ENCODE peak calls at places on chromosomes 4 and X, in seven cellular contexts. T is Panc1, V is psoas muscle, Y is mammary epithelial cell, E is thoracic aorta, Q is mucosa of descending colon, N is fibroblast of lung. D is an unnamed sample.
A peak's percentile ranks its signal among the peaks of the same experiment; 100 is the strongest.

GRCh38 chr4:183429489-183429888 is 14.9 kb upstream of the CDKN2AIP start:
- DNase-seq in T (no peak), V (no peak), Y (no peak), E (no peak), Q (no peak), N (no peak), D (no peak)

GRCh38 chr4:41957634-41958033 is 22.4 kb downstream of the TMEM33 start:
- DNase-seq in T (no peak), V (no peak), Y (no peak), E (no peak), Q (no peak), N (peak; percentile 17), D (no peak)

GRCh38 chr4:37981844-37982720 is 21.9 kb downstream of the PTTG2 start:
- DNase-seq in T (no peak), V (no peak), Y (no peak), E (no peak), Q (no peak), N (no peak), D (no peak)

GRCh38 chr4:189843392-189844009 is 97.2 kb upstream of the FRG1 start:
- DNase-seq in T (no peak), V (no peak), Y (no peak), E (no peak), Q (no peak), N (no peak), D (no peak)

GRCh38 chr4:5635826-5636196 is 72.5 kb downstream of the EVC2 start:
- DNase-seq in T (no peak), V (no peak), Y (peak; percentile 87), E (no peak), Q (no peak), N (peak; percentile 66), D (no peak)

GRCh38 chrX:51395807-51396728 is 63.4 kb downstream of the NUDT10 start:
- DNase-seq in T (no peak), V (no peak), Y (no peak), E (no peak), Q (peak; percentile 46), N (peak; percentile 21), D (no peak)

GRCh38 chr4:102500371-102501175 is 586 bp upstream of the NFKB1 start:
- DNase-seq in T (no peak), V (peak; percentile 55), Y (peak; percentile 58), E (no peak), Q (peak; percentile 79), N (peak; percentile 58), D (no peak)

GRCh38 chrX:112941209-112941788 is 100.7 kb upstream of the AMOT start:
- DNase-seq in T (peak; percentile 2), V (no peak), Y (no peak), E (no peak), Q (no peak), N (peak; percentile 0), D (no peak)

GRCh38 chr4:151676301-151676700 is 84.5 kb downstream of the GATB start:
- DNase-seq in T (no peak), V (peak; percentile 37), Y (peak; percentile 88), E (no peak), Q (no peak), N (peak; percentile 65), D (peak; percentile 71)

GRCh38 chr4:168908093-168908492 is 102.0 kb downstream of the CBR4 start:
- DNase-seq in T (no peak), V (no peak), Y (no peak), E (no peak), Q (no peak), N (peak; percentile 53), D (peak; percentile 25)

GRCh38 chr4:159698336-159698735 is 595.5 kb downstream of the RAPGEF2 start:
- DNase-seq in T (no peak), V (no peak), Y (no peak), E (no peak), Q (no peak), N (no peak), D (no peak)

GRCh38 chr4:48109413-48110263 is 24.4 kb downstream of the TXK start:
- DNase-seq in T (peak; percentile 35), V (no peak), Y (peak; percentile 54), E (no peak), Q (no peak), N (peak; percentile 56), D (peak; percentile 34)

GRCh38 chrX:102651968-102652744 is 873 bp downstream of the GPRASP1 start:
- DNase-seq in T (no peak), V (no peak), Y (no peak), E (no peak), Q (no peak), N (peak; percentile 50), D (no peak)

GRCh38 chrX:72081605-72082320 is 50.0 kb downstream of the RTL5 start:
- DNase-seq in T (no peak), V (no peak), Y (no peak), E (no peak), Q (no peak), N (no peak), D (no peak)

GRCh38 chr4:15656038-15656470 is 897 bp upstream of the FBXL5 start:
- DNase-seq in T (no peak), V (no peak), Y (no peak), E (no peak), Q (no peak), N (no peak), D (no peak)

GRCh38 chr4:25223770-25224375 is 10.0 kb upstream of the PI4K2B start:
- DNase-seq in T (no peak), V (no peak), Y (peak; percentile 40), E (no peak), Q (no peak), N (peak; percentile 52), D (no peak)

GRCh38 chr4:121946644-121947043 is 5.2 kb downstream of the TRPC3 start:
- DNase-seq in T (no peak), V (no peak), Y (no peak), E (no peak), Q (no peak), N (no peak), D (no peak)

GRCh38 chrX:4110964-4111363 is 397.5 kb upstream of the PRKX start:
- DNase-seq in T (no peak), V (no peak), Y (no peak), E (no peak), Q (no peak), N (no peak), D (no peak)

GRCh38 chrX:25206761-25207160 is 191.0 kb upstream of the ARX start:
- DNase-seq in T (no peak), V (no peak), Y (peak; percentile 79), E (no peak), Q (no peak), N (no peak), D (peak; percentile 55)

GRCh38 chr4:153432971-153433752 is 33.0 kb upstream of the TMEM131L start:
- DNase-seq in T (peak; percentile 50), V (peak; percentile 40), Y (peak; percentile 94), E (peak; percentile 19), Q (no peak), N (peak; percentile 77), D (no peak)

GRCh38 chr4:153434190-153434589 is 32.0 kb upstream of the TMEM131L start:
- DNase-seq in T (no peak), V (no peak), Y (no peak), E (no peak), Q (no peak), N (no peak), D (no peak)

GRCh38 chr4:153438916-153439756 is 27.0 kb upstream of the TMEM131L start:
- DNase-seq in T (no peak), V (no peak), Y (no peak), E (no peak), Q (no peak), N (no peak), D (no peak)

GRCh38 chr4:153428816-153429592 is 37.2 kb upstream of the TMEM131L start:
- DNase-seq in T (no peak), V (no peak), Y (no peak), E (no peak), Q (no peak), N (no peak), D (no peak)

GRCh38 chr4:153433753-153434105 is 32.4 kb upstream of the TMEM131L start:
- DNase-seq in T (no peak), V (no peak), Y (no peak), E (no peak), Q (no peak), N (no peak), D (no peak)
- H3K4me3 ChIP-seq in T (no peak overlapping the region), V (no peak overlapping the region), Y (no peak overlapping the region), E (peak overlapping the region; percentile 63), Q (no peak overlapping the region), N (no peak overlapping the region), D (no peak overlapping the region)

GRCh38 chr4:140630246-140630645 is 61.5 kb upstream of the UCP1 start:
- DNase-seq in T (no peak), V (no peak), Y (no peak), E (no peak), Q (no peak), N (no peak), D (no peak)

GRCh38 chr4:140622333-140622958 is 53.7 kb upstream of the UCP1 start:
- DNase-seq in T (no peak), V (no peak), Y (no peak), E (no peak), Q (no peak), N (no peak), D (no peak)

GRCh38 chr4:140628016-140628415 is 59.3 kb upstream of the UCP1 start:
- DNase-seq in T (no peak), V (no peak), Y (peak; percentile 31), E (no peak), Q (no peak), N (no peak), D (no peak)

GRCh38 chr4:140621161-140621560 is 52.4 kb upstream of the UCP1 start:
- DNase-seq in T (no peak), V (no peak), Y (no peak), E (no peak), Q (no peak), N (no peak), D (no peak)

GRCh38 chr4:140626982-140627381 is 58.2 kb upstream of the UCP1 start:
- DNase-seq in T (no peak), V (no peak), Y (no peak), E (no peak), Q (no peak), N (peak; percentile 17), D (no peak)
- H3K36me3 ChIP-seq in T (no peaks in the 10 kb centered on the region), V (no peaks in the 10 kb centered on the region), Y (peaks cover 5% of the 10 kb centered on the region), E (peaks cover 23% of the 10 kb centered on the region), Q (no peaks in the 10 kb centered on the region), N (peaks cover 6% of the 10 kb centered on the region), D (peaks cover 2% of the 10 kb centered on the region)

DNA sequence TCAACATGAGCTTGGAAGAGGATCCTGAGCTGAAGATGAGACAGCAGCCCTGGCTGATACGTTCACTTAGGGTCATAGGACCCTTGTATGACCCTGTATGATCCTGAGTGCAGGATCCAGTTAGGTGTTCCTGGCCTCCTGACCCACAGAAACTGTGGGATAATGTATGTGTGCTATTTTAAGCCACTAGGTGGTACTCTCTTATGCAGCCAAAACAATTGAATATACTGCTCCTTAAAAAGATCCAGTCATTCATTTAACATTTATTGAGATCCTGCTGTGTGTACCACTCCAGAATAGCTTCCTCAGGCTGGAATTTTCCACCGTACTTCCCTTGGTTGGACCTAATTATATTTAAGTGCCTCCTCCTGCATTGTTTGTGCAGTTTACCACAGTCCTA is 167.1 kb downstream of the AMELX start:
- DNase-seq in T (no peak), V (no peak), Y (no peak), E (no peak), Q (no peak), N (no peak), D (no peak)
- TF ChIP-seq CTCF in T (no peak), V (no peak), Y (peak; percentile 12), E (no peak), Q (no peak), N (no peak), D (peak; percentile 8)

DNA sequence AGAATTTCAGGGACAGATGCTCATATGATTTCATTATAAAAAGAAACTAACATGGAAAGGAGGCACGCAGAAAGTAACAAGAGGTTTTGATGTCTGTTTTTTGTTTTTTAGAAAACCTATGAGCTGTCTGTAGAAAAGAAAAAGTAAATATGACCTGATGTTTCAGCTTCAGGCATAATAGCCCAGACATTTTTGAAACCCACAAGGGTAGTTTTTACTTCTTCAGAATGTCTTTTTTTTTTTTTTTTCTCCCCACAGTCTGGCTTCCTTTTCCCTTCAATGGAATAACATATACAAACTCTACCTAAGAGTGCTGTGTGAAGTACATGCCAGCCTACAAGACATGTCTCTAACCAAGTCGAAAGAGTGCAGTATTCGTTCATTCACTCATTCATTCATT is 18.3 kb upstream of the STX18 start:
- DNase-seq in T (no peak), V (no peak), Y (no peak), E (no peak), Q (no peak), N (no peak), D (no peak)
- H3K4me3 ChIP-seq in T (no peak overlapping the region), V (no peak overlapping the region), Y (no peak overlapping the region), E (no peak overlapping the region), Q (no peak overlapping the region), N (no peak overlapping the region), D (no peak overlapping the region)